ENCODE peak calls at places on chromosomes 11 and 22, in six cellular contexts. B is ascending aorta; F is CD4-positive, alpha-beta memory T cell; H is effector memory CD4-positive, alpha-beta T cell; N is left ventricle myocardium inferior; W is OCI-LY7. J is an unnamed sample.

GRCh38 chr11:34810107-34810562 is 106.0 kb downstream of the APIP start:
- DNase-seq in B (no peak), H (no peak), W (no peak), N (no peak), F (no peak), J (no peak)

GRCh38 chr22:22424210-22424800 is 84.2 kb downstream of the ZNF280B start:
- DNase-seq in H (no peak), B (no peak), F (no peak), N (no peak), W (no peak), J (no peak)

GRCh38 chr11:110525883-110526282 is 96.1 kb downstream of the FDX1 start:
- DNase-seq in W (no peak), H (no peak), F (no peak), B (no peak), N (no peak), J (no peak)

GRCh38 chr11:118896472-118896913 is 12.8 kb downstream of the CXCR5 start:
- DNase-seq in N (no peak), W (peak; percentile 54), F (no peak), H (no peak), B (no peak), J (no peak)

GRCh38 chr22:29877620-29878019 is 5.4 kb upstream of the MTMR3 start:
- DNase-seq in W (no peak), N (no peak), B (no peak), F (no peak), H (no peak), J (no peak)

GRCh38 chr11:131301306-131301705 is 69.1 kb upstream of the NTM start:
- DNase-seq in W (no peak), F (no peak), N (no peak), B (no peak), H (no peak), J (no peak)

GRCh38 chr11:60780065-60780464 is 5.1 kb upstream of the MS4A10 start:
- DNase-seq in F (no peak), B (no peak), H (no peak), W (no peak), N (no peak), J (no peak)

GRCh38 chr11:130781906-130782305 is 134.4 kb downstream of the SNX19 start:
- DNase-seq in W (no peak), N (no peak), B (no peak), F (no peak), H (no peak), J (no peak)

GRCh38 chr11:112997829-112998228 is 36.6 kb downstream of the NCAM1 start:
- DNase-seq in W (no peak), B (no peak), F (no peak), N (no peak), H (no peak), J (no peak)

GRCh38 chr11:88051386-88051785 is 123.9 kb downstream of the RAB38 start:
- DNase-seq in W (no peak), F (no peak), H (no peak), B (no peak), N (no peak), J (no peak)

GRCh38 chr11:106466441-106467190 is 389.2 kb downstream of the AASDHPPT start:
- DNase-seq in H (no peak), F (no peak), W (no peak), B (no peak), N (no peak), J (no peak)

GRCh38 chr11:15991174-15991655 is 365.1 kb downstream of the SOX6 start:
- DNase-seq in H (no peak), W (no peak), B (no peak), F (no peak), N (no peak), J (no peak)

GRCh38 chr11:47296045-47296444 is 26.1 kb downstream of the MADD start:
- DNase-seq in N (no peak), B (no peak), H (no peak), F (no peak), W (no peak), J (no peak)

GRCh38 chr11:47295385-47295784 is 25.5 kb downstream of the MADD start:
- DNase-seq in N (no peak), H (no peak), W (no peak), F (no peak), B (no peak), J (no peak)

GRCh38 chr11:47302853-47303252 is 32.9 kb downstream of the MADD start:
- DNase-seq in N (no peak), H (no peak), B (no peak), W (no peak), F (no peak), J (no peak)

GRCh38 chr11:47299078-47299477 is 29.1 kb downstream of the MADD start:
- DNase-seq in F (no peak), W (no peak), H (no peak), N (no peak), B (no peak), J (no peak)
- H3K9me3 ChIP-seq in F (no peaks in the 10 kb centered on the region), W (peaks cover 21% of the 10 kb centered on the region), H (no peaks in the 10 kb centered on the region), N (peaks cover 44% of the 10 kb centered on the region), B (peaks cover 28% of the 10 kb centered on the region), J (no peaks in the 10 kb centered on the region)

GRCh38 chr22:49621601-49622210 is 206.0 kb downstream of the BRD1 start:
- DNase-seq in N (peak; percentile 3), W (no peak), F (no peak), H (no peak), B (no peak), J (no peak)

GRCh38 chr22:49622241-49623105 is 205.2 kb downstream of the BRD1 start:
- DNase-seq in F (no peak), B (no peak), W (no peak), H (no peak), N (no peak), J (no peak)

GRCh38 chr22:49623715-49624114 is 204.0 kb downstream of the BRD1 start:
- DNase-seq in H (no peak), F (no peak), B (no peak), N (no peak), W (no peak), J (no peak)

GRCh38 chr22:49624421-49625177 is 203.1 kb downstream of the BRD1 start:
- DNase-seq in N (no peak), B (no peak), W (no peak), H (no peak), F (no peak), J (no peak)

GRCh38 chr22:49623176-49623575 is 204.5 kb downstream of the BRD1 start:
- DNase-seq in F (no peak), W (no peak), H (no peak), N (no peak), B (no peak), J (no peak)
- H3K9me3 ChIP-seq in F (no peaks in the 10 kb centered on the region), W (no peaks in the 10 kb centered on the region), H (no peaks in the 10 kb centered on the region), N (no peaks in the 10 kb centered on the region), B (no peaks in the 10 kb centered on the region), J (no peaks in the 10 kb centered on the region)

GRCh38 chr11:100403817-100404216 is 283.3 kb upstream of the ARHGAP42 start:
- DNase-seq in H (no peak), F (no peak), B (no peak), W (no peak), N (no peak), J (no peak)

GRCh38 chr11:100404907-100405306 is 282.2 kb upstream of the ARHGAP42 start:
- DNase-seq in H (no peak), B (no peak), F (no peak), N (no peak), W (no peak), J (no peak)
- H3K9me3 ChIP-seq in H (no peaks in the 10 kb centered on the region), B (no peaks in the 10 kb centered on the region), F (no peaks in the 10 kb centered on the region), N (peaks cover 23% of the 10 kb centered on the region), W (no peaks in the 10 kb centered on the region), J (no peaks in the 10 kb centered on the region)

DNA sequence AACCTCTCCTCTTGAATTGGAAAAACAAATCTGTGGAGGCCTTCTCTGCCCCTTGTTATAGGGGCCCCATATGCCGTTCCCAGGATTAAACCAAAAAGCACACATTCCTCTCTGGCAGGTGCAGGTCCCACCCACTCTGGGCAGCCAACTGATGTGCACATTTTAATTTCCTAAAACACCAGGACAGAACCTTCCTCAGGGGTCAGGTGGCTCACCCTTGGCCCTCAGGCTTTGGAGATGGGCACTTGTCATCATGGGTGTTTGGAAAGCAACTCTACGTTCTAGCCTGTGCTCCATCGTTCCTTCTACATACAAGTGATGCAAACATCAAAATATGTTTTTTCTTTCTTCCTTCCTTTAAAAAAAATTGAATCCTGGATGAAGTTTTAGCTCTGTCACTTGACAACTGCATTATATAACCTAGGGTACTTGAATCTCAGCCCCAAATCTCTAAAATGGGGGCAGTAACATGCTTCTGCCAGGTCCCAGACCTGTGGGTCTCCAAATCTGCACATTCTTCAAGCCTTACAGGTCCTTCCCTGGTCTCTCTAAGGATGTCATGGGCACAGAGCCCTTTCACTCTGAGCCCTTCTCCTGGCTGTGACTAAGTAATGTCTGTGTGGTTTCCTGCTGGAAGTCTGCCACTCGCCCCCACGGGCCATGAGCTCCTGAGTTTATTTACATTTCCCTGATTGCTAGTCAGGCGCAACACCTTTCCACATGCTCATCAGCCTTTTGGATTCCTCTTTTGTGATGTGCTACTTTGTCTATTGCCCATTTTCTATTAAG is 43.8 kb downstream of the KCNQ1OT1 start:
- DNase-seq in B (no peak), F (no peak), H (no peak), N (no peak), W (no peak), J (no peak)
- H3K9me3 ChIP-seq in B (peaks cover 24% of the 10 kb centered on the region), F (no peaks in the 10 kb centered on the region), H (no peaks in the 10 kb centered on the region), N (peaks cover 99% of the 10 kb centered on the region), W (peaks cover under 1% of the 10 kb centered on the region), J (no peaks in the 10 kb centered on the region)

GRCh38 chr11:67199751-67200150 is 66.5 kb upstream of the GRK2 start:
- DNase-seq in H (no peak), B (no peak), F (no peak), W (no peak), N (no peak), J (no peak)

GRCh38 chr11:67197606-67198005 is 68.7 kb upstream of the GRK2 start:
- DNase-seq in F (no peak), N (no peak), B (no peak), H (no peak), W (no peak), J (no peak)

GRCh38 chr11:67204837-67205236 is 61.4 kb upstream of the GRK2 start:
- DNase-seq in F (no peak), N (no peak), B (no peak), W (no peak), H (no peak), J (no peak)

GRCh38 chr11:67202045-67202444 is 64.2 kb upstream of the GRK2 start:
- DNase-seq in W (no peak), H (no peak), B (no peak), N (no peak), F (no peak), J (no peak)
- H3K9me3 ChIP-seq in W (no peaks in the 10 kb centered on the region), H (no peaks in the 10 kb centered on the region), B (no peaks in the 10 kb centered on the region), N (no peaks in the 10 kb centered on the region), F (no peaks in the 10 kb centered on the region), J (no peaks in the 10 kb centered on the region)

J was measured in T-helper 17 cell.